ENCODE peak calls at places on chromosomes 12 and 14, in four cellular contexts. Z is mesenchymal stem cell, W is B cell, K is DMS79 treated with DMSO at 0.1 percent for 48 hours. T is an unnamed sample.

GRCh38 chr12:19799216-19799615 is 359.9 kb downstream of the AEBP2 start:
- DNase-seq in K (no peak), W (no peak), Z (no peak), T (no peak)

GRCh38 chr12:108827941-108828340 is 29.4 kb downstream of the SSH1 start:
- DNase-seq in W (no peak), K (no peak), Z (no peak), T (no peak)

GRCh38 chr14:34766060-34766459 is 51.7 kb upstream of the CFL2 start:
- DNase-seq in K (no peak), Z (no peak), W (no peak), T (no peak)

GRCh38 chr12:78916845-78917480 is 52.4 kb downstream of the SYT1 start:
- DNase-seq in Z (peak; percentile 63), W (no peak), K (no peak), T (no peak)

GRCh38 chr12:18250313-18250916 is 10.9 kb upstream of the PIK3C2G start:
- DNase-seq in Z (peak; percentile 71), W (no peak), K (peak; percentile 83), T (no peak)

GRCh38 chr14:59630281-59630963 is 53.8 kb upstream of the CCDC175 start:
- DNase-seq in Z (peak; percentile 1), W (no peak), K (no peak), T (peak; percentile 75)

GRCh38 chr14:54756656-54757392 is 145.8 kb downstream of the GCH1 start:
- DNase-seq in Z (no peak), W (no peak), K (no peak), T (no peak)

GRCh38 chr14:75449703-75450102 is 21.9 kb downstream of the JDP2 start:
- DNase-seq in W (no peak), Z (no peak), K (no peak), T (no peak)

GRCh38 chr12:44842669-44843068 is 33.4 kb downstream of the NELL2 start:
- DNase-seq in K (no peak), Z (no peak), W (no peak), T (no peak)

GRCh38 chr14:99724196-99724891 is 40.2 kb downstream of the CYP46A1 start:
- DNase-seq in W (no peak), K (no peak), Z (no peak), T (no peak)

GRCh38 chr12:58068706-58069105 is 127.3 kb downstream of the ATP23 start:
- DNase-seq in Z (no peak), K (no peak), W (no peak), T (no peak)